ENCODE peak calls at places on chromosomes 2 and 18, in four cellular contexts. X is fibroblast of lung, J is fibroblast of mammary gland, F is AG10803. K is an unnamed sample.

GRCh38 chr2:131154071-131154531 is 49.0 kb downstream of the PLEKHB2 start:
- DNase-seq in X (peak; percentile 50), J (peak; percentile 50), F (peak; percentile 43), K (no peak)

GRCh38 chr2:143581989-143582719 is 452.9 kb downstream of the ARHGAP15 start:
- DNase-seq in X (peak; percentile 63), J (peak; percentile 24), F (peak; percentile 28), K (no peak)

GRCh38 chr2:180359522-180360282 is 352.6 kb upstream of the CWC22 start:
- DNase-seq in X (no peak), J (peak; percentile 10), F (no peak), K (peak; percentile 20)

GRCh38 chr2:240107386-240107785 is 28.7 kb downstream of the COPS9 start:
- DNase-seq in X (no peak), J (no peak), F (no peak), K (no peak)

GRCh38 chr18:49238433-49239042 is 221.9 kb downstream of the DYM start:
- DNase-seq in X (peak; percentile 53), J (peak; percentile 48), F (peak; percentile 30), K (no peak)

GRCh38 chr2:207156045-207156444 is 9.7 kb downstream of the KLF7 start:
- DNase-seq in X (peak; percentile 2), J (no peak), F (no peak), K (no peak)

GRCh38 chr18:3256693-3257626 is 5.0 kb upstream of the MYL12B start:
- DNase-seq in X (no peak), J (peak; percentile 40), F (peak; percentile 72), K (no peak)

GRCh38 chr18:6729247-6730091 is at the start of gene ARHGAP28:
- DNase-seq in X (peak; percentile 97), J (peak; percentile 79), F (peak; percentile 63), K (no peak)

GRCh38 chr2:85797263-85797660 is 43.5 kb downstream of the ATOH8 start:
- DNase-seq in X (no peak), J (no peak), F (no peak), K (no peak)

GRCh38 chr2:223055140-223055539 is 3.1 kb downstream of the KCNE4 start:
- DNase-seq in X (peak; percentile 84), J (peak; percentile 71), F (peak; percentile 49), K (no peak)
- H3K4me3 ChIP-seq in X (no peak overlapping the region), J (no peak overlapping the region), F (peak overlapping the region; percentile 16), K (no peak overlapping the region)

DNA sequence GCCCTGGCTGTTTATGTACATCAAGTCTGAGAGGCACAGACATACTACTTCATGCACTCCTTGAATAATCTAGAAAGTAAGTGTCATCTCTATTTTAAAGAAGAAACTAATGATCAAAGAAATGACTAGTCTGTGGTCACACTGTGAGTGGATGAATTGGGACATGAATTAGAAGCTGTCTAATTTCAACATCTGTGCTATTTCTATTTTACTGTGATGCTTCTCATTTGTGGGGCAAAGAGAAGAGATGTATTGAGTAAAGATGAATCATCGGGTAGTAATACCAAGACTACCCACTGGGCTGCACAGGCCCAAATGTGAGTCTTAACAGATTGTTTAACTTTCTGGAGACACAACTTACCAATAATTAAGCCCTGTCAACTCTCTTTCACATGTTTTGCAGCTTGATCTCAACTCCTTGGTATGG is 42.4 kb upstream of the MTIF2 start:
- DNase-seq in X (peak; percentile 68), J (peak; percentile 86), F (peak; percentile 73), K (no peak)
- TF ChIP-seq CTCF in X (peak; percentile 44), J (peak; percentile 55), F (peak; percentile 56), K (peak; percentile 51)

GRCh38 chr2:168738057-168738456 is 64.4 kb upstream of the NOSTRIN start:
- DNase-seq in X (no peak), J (no peak), F (peak; percentile 50), K (no peak)

GRCh38 chr2:168740360-168740759 is 62.1 kb upstream of the NOSTRIN start:
- DNase-seq in X (no peak), J (no peak), F (no peak), K (no peak)

GRCh38 chr2:168736636-168737424 is 65.6 kb upstream of the NOSTRIN start:
- DNase-seq in X (no peak), J (no peak), F (no peak), K (no peak)

GRCh38 chr2:168742258-168742932 is 60.0 kb upstream of the NOSTRIN start:
- DNase-seq in X (no peak), J (no peak), F (no peak), K (no peak)

DNA sequence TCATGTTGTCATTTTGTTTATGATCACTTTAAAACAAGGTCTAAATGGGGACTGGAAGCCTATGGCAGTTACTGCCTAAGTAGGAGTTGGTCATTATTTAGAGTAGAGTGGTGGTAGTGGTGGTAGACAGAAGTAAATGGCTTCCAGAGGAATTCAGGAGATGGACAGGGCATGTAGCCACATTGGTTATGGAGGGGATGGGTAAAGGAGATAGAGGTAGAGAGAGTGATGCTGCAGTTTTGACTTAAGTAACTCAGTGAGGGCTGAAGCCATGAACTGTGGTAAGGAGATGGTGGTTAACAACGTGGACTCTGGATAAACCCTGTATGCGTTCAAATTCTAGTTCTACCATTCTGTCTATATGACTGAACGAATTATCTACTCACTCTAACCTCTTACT is 61.6 kb upstream of the NOSTRIN start:
- DNase-seq in X (no peak), J (no peak), F (no peak), K (no peak)
- H3K4me3 ChIP-seq in X (no peak overlapping the region), J (no peak overlapping the region), F (no peak overlapping the region), K (no peak overlapping the region)

GRCh38 chr18:24402209-24402785 is 4.7 kb upstream of the OSBPL1A start:
- DNase-seq in X (no peak), J (no peak), F (no peak), K (no peak)
- TF ChIP-seq CTCF in X (peak; percentile 32), J (peak; percentile 26), F (no peak), K (peak; percentile 37)

K was measured in epithelial cell of proximal tubule.